ENCODE peak calls at places on chromosome 19, in five cellular contexts. E is thoracic aorta; S is stimulated activated CD4-positive, alpha-beta T cell treated with anti-CD3 and anti-CD28 coated beads, Interleukin-12 subunit alpha, Interleukin-12 subunit beta, amount 100 ng/mL, for 4 hours; H is HFF-Myc; T is Caco-2. D is an unnamed sample.

GRCh38 chr19:10007811-10008211 is 2.5 kb downstream of the COL5A3 start:
- DNase-seq in E (no peak), S (no peak), H (no peak), T (no peak), D (no peak)

GRCh38 chr19:34676697-34677385 is at the start of gene SCGB2B2:
- DNase-seq in E (no peak), S (no peak), H (peak; percentile 9), T (peak; percentile 63), D (peak; percentile 37)

GRCh38 chr19:14565298-14565679 is 6.6 kb downstream of the NDUFB7 start:
- DNase-seq in E (no peak), S (no peak), H (no peak), T (no peak), D (peak; percentile 4)

GRCh38 chr19:31349160-31349881 is at the start of gene TSHZ3:
- DNase-seq in E (no peak), S (peak; percentile 52), H (no peak), T (no peak), D (no peak)

GRCh38 chr19:54179921-54180452 is 7.0 kb upstream of the TMC4 start:
- DNase-seq in E (no peak), S (no peak), H (no peak), T (no peak), D (no peak)

GRCh38 chr19:45498411-45499195 is at the start of gene PPM1N:
- DNase-seq in E (no peak), S (peak; percentile 57), H (no peak), T (no peak), D (no peak)

GRCh38 chr19:1394252-1395193 is 6.8 kb downstream of the GAMT start:
- DNase-seq in E (no peak), S (no peak), H (no peak), T (no peak), D (no peak)

GRCh38 chr19:1871140-1871597 is 7.8 kb upstream of the KLF16 start:
- DNase-seq in E (no peak), S (no peak), H (no peak), T (no peak), D (peak; percentile 89)

GRCh38 chr19:6066661-6067646 is 43.3 kb downstream of the RFX2 start:
- DNase-seq in E (peak; percentile 96), S (no peak), H (no peak), T (peak; percentile 89), D (peak; percentile 85)

GRCh38 chr19:13961826-13962737 is 9.8 kb downstream of the DCAF15 start:
- DNase-seq in E (no peak), S (no peak), H (no peak), T (no peak), D (no peak)

GRCh38 chr19:1864480-1865171 is 1.2 kb upstream of the KLF16 start:
- DNase-seq in E (no peak), S (peak; percentile 64), H (no peak), T (peak; percentile 83), D (peak; percentile 96)

GRCh38 chr19:45213031-45213430 is 32.2 kb downstream of the EXOC3L2 start:
- DNase-seq in E (no peak), S (no peak), H (no peak), T (no peak), D (no peak)